ENCODE peak calls at places on chromosomes 12 and 14, in nine cellular contexts. D is neural progenitor cell, W is heart right ventricle, Q is osteoblast, M is tibial artery, N is choroid plexus epithelial cell, P is GM06990, R is pancreas, Y is astrocyte of the cerebellum. H is an unnamed sample.

GRCh38 chr12:47349770-47350408 is 270.1 kb upstream of the AMIGO2 start:
- DNase-seq in P (no peak), Y (no peak), D (no peak), N (peak), W (no peak), Q (peak), R (no peak), M (no peak), H (no peak)

GRCh38 chr12:129723260-129723659 is 180.6 kb downstream of the TMEM132D start:
- DNase-seq in N (no peak), D (no peak), M (no peak), P (no peak), W (no peak), Q (no peak), R (no peak), Y (no peak), H (no peak)

GRCh38 chr14:104009297-104009696 is 67.0 kb upstream of the RD3L start:
- DNase-seq in W (no peak), N (peak), Q (no peak), Y (no peak), R (no peak), D (no peak), P (no peak), M (no peak), H (no peak)

GRCh38 chr14:85439696-85440328 is 90.1 kb upstream of the FLRT2 start:
- DNase-seq in D (no peak), Y (peak), P (no peak), N (peak), R (no peak), W (no peak), Q (no peak), M (no peak), H (no peak)

GRCh38 chr12:55703976-55704761 is 3.5 kb downstream of the ITGA7 start:
- DNase-seq in M (peak), Q (peak), D (no peak), Y (no peak), R (no peak), N (no peak), W (peak), P (no peak), H (no peak)

GRCh38 chr12:122160761-122161160 is 13.3 kb downstream of the IL31 start:
- DNase-seq in P (no peak), M (no peak), W (no peak), N (no peak), Q (no peak), Y (no peak), D (no peak), R (no peak), H (no peak)

GRCh38 chr12:49190317-49190716 is 1.4 kb upstream of the TUBA1A start:
- DNase-seq in D (peak), R (no peak), Q (no peak), Y (no peak), W (no peak), N (no peak), M (peak), P (no peak), H (no peak)

GRCh38 chr12:56315256-56315625 is 547 bp downstream of the CNPY2 start:
- DNase-seq in Y (no peak), D (peak), W (peak), R (peak), Q (no peak), N (no peak), P (no peak), M (no peak), H (no peak)

GRCh38 chr12:130418261-130418660 is 80.6 kb downstream of the PIWIL1 start:
- DNase-seq in W (no peak), R (no peak), Q (peak), Y (no peak), P (no peak), D (no peak), N (no peak), M (no peak), H (no peak)

GRCh38 chr12:109871678-109872314 is 8.5 kb downstream of the GLTP start:
- DNase-seq in M (no peak), W (no peak), P (no peak), N (peak), D (no peak), R (no peak), Y (no peak), Q (peak), H (no peak)

GRCh38 chr14:37116933-37117844 is 55.2 kb downstream of the SLC25A21 start:
- DNase-seq in Y (peak), P (no peak), W (no peak), D (no peak), Q (peak), M (no peak), R (no peak), N (peak), H (no peak)

GRCh38 chr12:54958048-54958658 is 26.4 kb downstream of the TESPA1 start:
- DNase-seq in D (peak), Q (peak), M (no peak), Y (peak), N (peak), R (no peak), W (peak), P (no peak), H (peak)

GRCh38 chr14:103129301-103130016 is 6.2 kb downstream of the TNFAIP2 start:
- DNase-seq in R (no peak), W (no peak), P (no peak), D (no peak), N (no peak), M (peak), Q (peak), Y (no peak), H (no peak)

GRCh38 chr14:54652188-54652889 is 85.4 kb downstream of the SAMD4A start:
- DNase-seq in W (peak), P (no peak), M (peak), Q (peak), Y (peak), D (peak), R (no peak), N (peak), H (no peak)

GRCh38 chr12:130026608-130027176 is 122.9 kb upstream of the TMEM132D start:
- DNase-seq in R (no peak), N (peak), D (peak), P (no peak), Q (no peak), Y (peak), W (no peak), M (no peak), H (no peak)

GRCh38 chr12:118330421-118331018 is 42.2 kb downstream of the TAOK3 start:
- DNase-seq in D (no peak), N (peak), Y (no peak), R (no peak), Q (peak), W (no peak), M (no peak), P (peak), H (peak)

GRCh38 chr12:46383654-46384450 is 11.3 kb upstream of the SLC38A2 start:
- DNase-seq in R (peak), Y (peak), Q (peak), D (no peak), P (peak), N (peak), W (peak), M (peak), H (peak)

GRCh38 chr12:16220120-16220519 is 57.4 kb downstream of the SLC15A5 start:
- DNase-seq in W (no peak), Y (no peak), D (no peak), Q (peak), P (no peak), R (no peak), N (no peak), M (no peak), H (no peak)

GRCh38 chr14:71651228-71651627 is 281.0 kb upstream of the RGS6 start:
- DNase-seq in R (no peak), D (no peak), Y (peak), M (no peak), P (no peak), Q (no peak), W (peak), N (peak), H (no peak)

GRCh38 chr14:90361865-90362557 is 30.3 kb upstream of the NRDE2 start:
- DNase-seq in M (no peak), Q (no peak), N (no peak), W (no peak), R (no peak), Y (no peak), D (no peak), P (no peak), H (no peak)

GRCh38 chr12:56864318-56864717 is 69.9 kb downstream of the SDR9C7 start:
- DNase-seq in N (no peak), R (no peak), M (no peak), W (no peak), P (no peak), D (no peak), Q (no peak), Y (no peak), H (no peak)

GRCh38 chr14:57963071-57963470 is 97.2 kb upstream of the SLC35F4 start:
- DNase-seq in Y (no peak), D (no peak), R (no peak), W (no peak), P (no peak), Q (no peak), M (peak), N (no peak), H (no peak)

GRCh38 chr12:48235796-48236333 is 32.8 kb upstream of the OR10AD1 start:
- DNase-seq in M (no peak), W (no peak), P (no peak), Q (no peak), Y (no peak), R (no peak), N (no peak), D (no peak), H (no peak)

GRCh38 chr14:68961781-68962584 is 17.1 kb downstream of the ACTN1 start:
- DNase-seq in D (peak), Q (no peak), N (no peak), P (no peak), M (peak), W (no peak), Y (no peak), R (peak), H (no peak)

GRCh38 chr14:69999246-69999645 is 120.0 kb downstream of the SMOC1 start:
- DNase-seq in N (peak), R (peak), W (no peak), M (no peak), P (no peak), Y (peak), Q (no peak), D (no peak), H (no peak)

GRCh38 chr12:51442324-51442723 is 17.7 kb downstream of the SLC4A8 start:
- DNase-seq in Q (no peak), W (no peak), M (no peak), R (no peak), Y (no peak), P (no peak), N (peak), D (no peak), H (no peak)

GRCh38 chr12:52358575-52359350 is 8.5 kb downstream of the KRT85 start:
- DNase-seq in N (no peak), Q (peak), P (peak), W (no peak), D (no peak), M (peak), R (no peak), Y (no peak), H (no peak)

GRCh38 chr12:91422107-91422506 is 239.5 kb upstream of the DCN start:
- DNase-seq in R (no peak), Q (no peak), W (no peak), Y (no peak), D (no peak), M (no peak), N (no peak), P (no peak), H (no peak)

GRCh38 chr12:3214508-3215365 is 137.6 kb downstream of the TSPAN9 start:
- DNase-seq in N (no peak), W (no peak), Y (no peak), P (no peak), Q (no peak), D (peak), M (no peak), R (no peak), H (peak)

GRCh38 chr12:65740873-65741600 is 83.2 kb upstream of the HMGA2 start:
- DNase-seq in P (peak), W (peak), Y (peak), R (peak), N (peak), Q (peak), M (peak), D (peak), H (no peak)
- H3K4me3 ChIP-seq in P (peak), W (peak), Y (peak), R (peak), N (peak), Q (peak), M (peak), D (peak), H (no peak)

GRCh38 chr12:8949525-8950286 is at the start of gene M6PR:
- DNase-seq in D (peak), N (peak), M (peak), W (peak), R (peak), Y (peak), P (peak), Q (peak), H (peak)
- TF ChIP-seq CTCF in D (peak), N (peak), M (no peak), W (no peak), R (no peak), Y (peak), P (peak), Q (peak), H (peak)

GRCh38 chr12:114407034-114407420 is 1.1 kb upstream of the TBX5 start:
- DNase-seq in Q (no peak), M (no peak), R (no peak), Y (no peak), P (no peak), W (no peak), N (no peak), D (no peak), H (no peak)
- H3K4me3 ChIP-seq in Q (no peak), M (no peak), R (no peak), Y (no peak), P (no peak), W (peak), N (no peak), D (no peak), H (no peak)

GRCh38 chr12:126228936-126229335 is 1163.7 kb downstream of the AACS start:
- DNase-seq in N (no peak), D (no peak), P (no peak), Q (no peak), M (no peak), R (no peak), W (no peak), Y (no peak), H (no peak)
- TF ChIP-seq CTCF in N (no peak), D (no peak), P (no peak), Q (no peak), M (no peak), R (no peak), W (no peak), Y (no peak), H (no peak)